ENCODE peak calls at places on chromosomes 4 and X, in six cellular contexts. B is kidney, F is substantia nigra, R is ovary, M is left lung, G is uterus. X is an unnamed sample.

GRCh38 chr4:159052315-159052714 is 50.6 kb upstream of the RAPGEF2 start:
- DNase-seq in M (no peak), F (no peak), G (no peak), B (no peak), R (no peak), X (no peak)

GRCh38 chrX:37846558-37846933 is 825 bp downstream of the DYNLT3 start:
- DNase-seq in M (no peak), F (no peak), G (no peak), B (no peak), R (no peak), X (no peak)

GRCh38 chr4:99816611-99817309 is at the start of gene DAPP1:
- DNase-seq in R (no peak), G (peak), F (no peak), M (peak), B (peak), X (peak)

GRCh38 chr4:158051401-158052235 is 121.2 kb downstream of the GASK1B start:
- DNase-seq in F (no peak), G (peak), B (peak), R (peak), M (no peak), X (no peak)

GRCh38 chr4:103429283-103429682 is 231.1 kb upstream of the CENPE start:
- DNase-seq in M (no peak), B (no peak), F (no peak), R (no peak), G (no peak), X (no peak)

GRCh38 chr4:138090145-138090917 is 151.8 kb downstream of the SLC7A11 start:
- DNase-seq in F (peak), B (no peak), R (peak), G (peak), M (no peak), X (no peak)

GRCh38 chr4:38119663-38120374 is 159.6 kb downstream of the PTTG2 start:
- DNase-seq in F (no peak), G (no peak), B (peak), M (no peak), R (peak), X (no peak)

GRCh38 chr4:142402156-142402555 is 443.9 kb downstream of the INPP4B start:
- DNase-seq in B (no peak), F (no peak), R (no peak), G (no peak), M (no peak), X (no peak)

GRCh38 chrX:23797371-23798128 is 14.6 kb downstream of the SAT1 start:
- DNase-seq in F (no peak), B (no peak), R (no peak), G (no peak), M (no peak), X (no peak)

GRCh38 chr4:150145090-150145949 is 67.1 kb downstream of the DCLK2 start:
- DNase-seq in M (no peak), B (no peak), R (no peak), F (no peak), G (no peak), X (no peak)

GRCh38 chrX:8036914-8037313 is 109.7 kb upstream of the PNPLA4 start:
- DNase-seq in F (no peak), G (no peak), B (no peak), M (no peak), R (no peak), X (no peak)

GRCh38 chr4:43718369-43718768 is 730.2 kb downstream of the KCTD8 start:
- DNase-seq in R (no peak), M (no peak), B (no peak), G (no peak), F (no peak), X (no peak)

GRCh38 chr4:14908635-14909034 is 93.6 kb upstream of the CPEB2 start:
- DNase-seq in B (no peak), F (no peak), R (no peak), G (no peak), M (no peak), X (peak)

DNA sequence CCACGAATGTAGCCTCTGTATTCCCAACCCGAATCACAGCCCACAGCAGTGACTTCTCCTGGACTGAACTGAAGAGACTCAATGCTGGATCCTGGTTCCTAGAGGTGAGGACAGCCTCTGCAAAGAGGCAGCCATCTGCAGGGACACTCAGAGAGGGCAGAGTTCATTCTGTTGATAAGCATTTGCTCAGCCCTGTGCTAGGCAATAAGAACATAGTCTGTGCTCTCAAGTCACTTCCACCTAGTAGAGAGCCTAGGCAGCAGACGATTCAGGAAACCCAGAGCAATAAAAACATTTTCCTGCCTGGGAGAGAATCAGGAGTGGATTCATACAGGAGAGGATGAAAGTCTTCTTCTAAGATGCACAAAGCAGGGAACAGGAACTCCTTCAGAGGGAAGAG is 4.2 kb downstream of the GDPD2 start:
- DNase-seq in M (no peak), B (no peak), G (no peak), R (no peak), F (no peak), X (no peak)
- H3K27ac ChIP-seq in M (no peak), B (no peak), G (no peak), R (no peak), F (no peak), X (no peak)

GRCh38 chr4:169159614-169160013 is 111.1 kb downstream of the SH3RF1 start:
- DNase-seq in F (no peak), M (no peak), B (no peak), R (no peak), G (no peak), X (no peak)
- H3K27ac ChIP-seq in F (no peak), M (no peak), B (no peak), R (no peak), G (no peak), X (no peak)

DNA sequence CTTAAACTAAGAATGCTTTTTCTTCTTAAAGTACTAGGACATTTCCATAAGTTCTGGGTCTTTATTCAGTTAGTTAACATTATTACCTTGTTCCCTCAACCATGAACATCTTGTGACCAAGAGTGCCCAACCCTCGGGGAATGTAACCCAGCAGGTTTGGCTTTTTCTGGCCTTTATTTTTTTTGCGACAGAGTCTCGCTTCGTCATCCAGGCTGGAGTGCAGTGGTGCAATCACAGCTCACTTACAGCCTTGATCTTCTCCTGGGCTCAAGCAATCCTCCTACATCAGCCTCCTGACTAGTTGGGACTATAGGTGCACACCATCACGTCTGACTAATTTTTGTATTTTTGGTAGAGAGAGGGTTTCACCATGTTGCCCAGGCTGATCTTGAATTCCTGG is 65.1 kb downstream of the USP11 start:
- DNase-seq in M (no peak), B (no peak), G (no peak), F (no peak), R (no peak), X (peak)
- H3K27ac ChIP-seq in M (peak), B (peak), G (no peak), F (no peak), R (no peak), X (peak)

DNA sequence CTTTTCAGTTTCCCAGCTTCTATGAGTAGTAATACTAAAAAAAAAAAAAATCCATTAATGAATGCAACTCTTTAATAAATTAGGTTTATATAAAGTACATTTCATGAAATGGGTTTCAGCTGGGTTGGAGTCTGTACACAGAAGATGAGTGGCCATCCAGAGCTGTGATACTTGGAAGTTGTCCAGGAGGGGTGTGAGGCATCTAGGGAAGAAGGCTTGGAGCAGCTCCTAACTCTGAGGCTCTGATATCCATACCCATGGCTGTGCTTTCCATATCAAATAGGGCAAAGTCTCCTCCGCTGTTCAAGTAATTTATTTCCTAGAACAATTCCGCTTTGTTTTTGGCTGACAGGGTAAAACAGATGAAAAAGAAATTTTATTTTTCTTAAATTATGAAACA is 423.3 kb upstream of the TENM3 start:
- DNase-seq in F (no peak), M (no peak), B (no peak), R (no peak), G (no peak), X (no peak)
- H3K27ac ChIP-seq in F (no peak), M (no peak), B (no peak), R (no peak), G (no peak), X (no peak)

DNA sequence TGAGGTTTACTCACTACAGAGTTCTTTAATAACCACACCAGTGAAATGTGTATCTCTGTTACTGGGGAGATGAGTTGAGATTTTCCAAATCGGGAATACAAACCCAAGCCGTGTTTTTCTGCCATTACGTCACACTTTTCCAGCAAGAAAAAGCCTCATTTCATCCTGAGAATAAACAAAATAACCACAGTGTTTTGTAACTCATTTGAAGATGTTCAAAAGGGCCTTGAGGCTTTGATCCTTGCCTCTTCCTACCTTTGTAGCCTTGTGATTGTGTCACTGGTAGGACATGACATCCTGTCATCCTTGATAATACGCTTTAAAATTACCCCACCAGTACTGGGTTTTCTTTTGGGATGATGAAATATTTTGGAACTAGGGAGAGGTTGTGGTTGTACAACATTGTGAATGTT is 2.9 kb downstream of the USP11 start:
- DNase-seq in G (no peak), R (no peak), F (no peak), M (no peak), B (no peak), X (no peak)
- H3K27ac ChIP-seq in G (peak), R (peak), F (peak), M (no peak), B (no peak), X (no peak)

GRCh38 chr4:86939123-86939522 is 4.3 kb downstream of the AFF1 start:
- DNase-seq in B (no peak), R (no peak), F (no peak), G (no peak), M (no peak), X (no peak)

GRCh38 chr4:86934772-86935498 is at the start of gene AFF1:
- DNase-seq in M (peak), B (peak), F (peak), G (peak), R (peak), X (no peak)

GRCh38 chr4:86935833-86936721 is 1.3 kb downstream of the AFF1 start:
- DNase-seq in G (peak), M (peak), B (peak), R (peak), F (no peak), X (no peak)

GRCh38 chr4:86934147-86934771 is 552 bp upstream of the AFF1 start:
- DNase-seq in F (no peak), B (no peak), R (no peak), M (no peak), G (no peak), X (no peak)

DNA sequence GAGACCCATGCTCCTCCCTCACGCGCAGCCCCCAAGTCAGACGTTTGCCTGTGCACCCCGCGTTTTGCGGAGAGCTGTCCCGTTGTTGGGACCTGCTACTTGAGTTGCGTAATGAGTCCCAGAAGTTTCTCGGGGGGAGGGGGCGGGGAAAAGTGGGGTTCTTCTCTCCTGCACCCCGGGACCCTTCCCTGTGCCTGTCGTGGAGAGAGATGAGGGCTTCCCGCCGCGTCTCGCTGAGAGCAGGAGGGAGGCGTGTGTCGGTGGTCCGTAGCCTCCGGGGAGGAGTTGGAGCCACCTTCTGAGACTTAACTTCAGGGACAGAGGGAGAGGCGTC is 655 bp downstream of the AFF1 start:
- DNase-seq in G (peak), B (no peak), F (no peak), M (no peak), R (no peak), X (no peak)
- H3K27ac ChIP-seq in G (peak), B (peak), F (peak), M (peak), R (peak), X (peak)

GRCh38 chrX:110145305-110145704 is 142.4 kb downstream of the TMEM164 start:
- DNase-seq in R (no peak), G (no peak), M (no peak), B (no peak), F (no peak), X (no peak)
- H3K27ac ChIP-seq in R (no peak), G (no peak), M (no peak), B (no peak), F (no peak), X (no peak)

GRCh38 chr4:152698012-152698499 is 18.3 kb upstream of the TMEM154 start:
- DNase-seq in M (no peak), R (no peak), G (no peak), F (no peak), B (no peak), X (no peak)

GRCh38 chr4:152696764-152697250 is 17.0 kb upstream of the TMEM154 start:
- DNase-seq in M (no peak), F (no peak), B (no peak), G (no peak), R (no peak), X (peak)

GRCh38 chr4:152700151-152700550 is 20.4 kb upstream of the TMEM154 start:
- DNase-seq in B (no peak), M (no peak), F (no peak), R (no peak), G (no peak), X (no peak)

GRCh38 chr4:152697284-152698011 is 17.7 kb upstream of the TMEM154 start:
- DNase-seq in G (no peak), M (no peak), R (no peak), B (no peak), F (no peak), X (peak)

DNA sequence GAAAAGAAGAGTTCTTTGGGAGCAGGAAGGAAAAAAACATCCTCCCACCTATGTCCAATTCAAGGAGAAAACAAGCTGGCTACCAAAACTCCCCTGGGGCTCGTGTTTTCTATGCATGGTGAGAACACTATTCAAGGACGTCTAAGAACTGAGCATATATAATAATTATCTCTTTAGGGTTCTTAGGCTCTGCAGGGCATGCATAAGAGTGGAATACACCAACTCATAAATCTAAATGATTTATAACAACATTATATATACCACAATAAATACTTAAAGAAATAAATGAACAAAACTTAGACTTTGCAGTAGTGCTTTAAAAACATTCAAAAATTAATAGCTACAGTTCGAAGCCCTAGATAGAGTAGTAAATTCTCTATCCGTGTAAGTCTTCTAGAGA is 19.5 kb upstream of the TMEM154 start:
- DNase-seq in R (no peak), G (no peak), B (no peak), M (no peak), F (no peak), X (no peak)
- H3K27ac ChIP-seq in R (no peak), G (no peak), B (no peak), M (no peak), F (no peak), X (no peak)

X was measured in epithelial cell of prostate.